ENCODE peak calls at places on chromosomes 3 and 15, in nine cellular contexts. X, Z, A, O, M, Q, E, N and P are unnamed samples. For H3K4me1, the result is how much of the 10 kb centered on the place peaks cover.

GRCh38 chr3:133448478-133449122 is 48.7 kb downstream of the BFSP2 start:
- DNase-seq in O (no peak), X (no peak), E (no peak), N (peak), Q (peak), A (no peak), Z (no peak), M (no peak), P (peak)

GRCh38 chr15:59447367-59447766 is 9.4 kb downstream of the FAM81A start:
- DNase-seq in O (no peak), Z (no peak), A (no peak), X (no peak), E (no peak), N (no peak), M (no peak), Q (no peak), P (no peak)

GRCh38 chr15:70636540-70637165 is 126.7 kb downstream of the UACA start:
- DNase-seq in Q (no peak), E (no peak), O (no peak), A (peak), N (no peak), Z (no peak), M (peak), X (no peak), P (no peak)

GRCh38 chr3:23385327-23385726 is 182.2 kb downstream of the UBE2E2 start:
- DNase-seq in X (no peak), Z (no peak), Q (no peak), A (no peak), O (no peak), E (no peak), N (no peak), M (no peak), P (no peak)

GRCh38 chr3:155661042-155661441 is 83.8 kb downstream of the PLCH1 start:
- DNase-seq in N (no peak), O (no peak), A (no peak), X (no peak), M (no peak), E (no peak), Q (no peak), Z (no peak), P (no peak)

GRCh38 chr3:156781310-156782230 is 44.6 kb upstream of the LEKR1 start:
- DNase-seq in A (peak), Q (no peak), O (no peak), X (peak), M (no peak), N (no peak), Z (no peak), E (no peak), P (no peak)

GRCh38 chr3:59606638-59607262 is 556.9 kb upstream of the CFAP20DC start:
- DNase-seq in N (no peak), Q (no peak), O (no peak), Z (no peak), X (no peak), A (no peak), M (no peak), E (no peak), P (no peak)

GRCh38 chr15:92663250-92663951 is 7.8 kb upstream of the FAM174B start:
- DNase-seq in Z (no peak), E (no peak), M (no peak), Q (no peak), X (no peak), N (no peak), A (no peak), O (no peak), P (no peak)

GRCh38 chr3:109702252-109702651 is 364.9 kb upstream of the DPPA4 start:
- DNase-seq in E (no peak), N (no peak), Q (peak), O (no peak), A (peak), M (no peak), X (no peak), Z (no peak), P (no peak)

GRCh38 chr15:25181290-25182097 is 226.7 kb downstream of the SNRPN start:
- DNase-seq in O (peak), M (no peak), Z (no peak), A (no peak), X (no peak), N (no peak), E (no peak), Q (no peak), P (no peak)

GRCh38 chr15:77569647-77570186 is 63.0 kb downstream of the LINGO1 start:
- DNase-seq in Q (no peak), Z (no peak), M (no peak), E (no peak), N (no peak), O (no peak), X (no peak), A (no peak), P (no peak)

GRCh38 chr15:45205192-45205591 is 17.4 kb upstream of the SHF start:
- DNase-seq in O (no peak), M (peak), E (peak), Q (peak), X (peak), N (no peak), A (peak), Z (peak), P (peak)

GRCh38 chr3:119099785-119100184 is 46.2 kb upstream of the TEX55 start:
- DNase-seq in A (no peak), E (no peak), M (no peak), Q (no peak), O (no peak), N (no peak), X (no peak), Z (no peak), P (no peak)

GRCh38 chr3:59245879-59246501 is 196.2 kb upstream of the CFAP20DC start:
- DNase-seq in Z (no peak), M (no peak), A (peak), Q (no peak), O (peak), N (no peak), X (no peak), E (no peak), P (no peak)

GRCh38 chr15:69604050-69604378 is 151.4 kb downstream of the RPLP1 start:
- DNase-seq in Z (no peak), N (no peak), M (peak), O (no peak), Q (no peak), X (no peak), A (peak), E (no peak), P (no peak)

GRCh38 chr3:134373942-134374790 is at the start of gene AMOTL2:
- DNase-seq in E (peak), Q (peak), Z (no peak), A (peak), N (no peak), M (peak), X (peak), O (peak), P (no peak)

GRCh38 chr3:24294150-24294549 is 200.5 kb downstream of the THRB start:
- DNase-seq in M (no peak), A (no peak), E (no peak), O (no peak), X (no peak), N (no peak), Q (no peak), Z (no peak), P (no peak)

GRCh38 chr3:62876064-62876463 is 848 bp upstream of the CADPS start:
- DNase-seq in X (no peak), Z (no peak), E (peak), N (no peak), Q (peak), A (peak), M (peak), O (no peak), P (no peak)

GRCh38 chr15:98113357-98113756 is 152.9 kb downstream of the ARRDC4 start:
- DNase-seq in O (no peak), N (no peak), X (no peak), M (no peak), Z (no peak), Q (no peak), A (no peak), E (no peak), P (no peak)

GRCh38 chr3:108780235-108780634 is 23.0 kb upstream of the RETNLB start:
- DNase-seq in E (no peak), M (peak), Z (peak), X (no peak), A (no peak), N (peak), Q (peak), O (no peak), P (no peak)

GRCh38 chr3:111577798-111578685 is 17.1 kb downstream of the ZBED2 start:
- DNase-seq in A (peak), E (no peak), Q (peak), Z (no peak), M (peak), X (peak), O (no peak), N (no peak), P (peak)

GRCh38 chr15:63042879-63043340 is 363 bp downstream of the TPM1 start:
- DNase-seq in O (no peak), Q (no peak), Z (no peak), M (no peak), E (no peak), X (peak), A (no peak), N (no peak), P (no peak)

GRCh38 chr3:14461748-14462324 is 59.4 kb downstream of the SLC6A6 start:
- DNase-seq in N (peak), A (peak), X (peak), O (no peak), Z (peak), Q (peak), M (peak), E (no peak), P (peak)

GRCh38 chr3:67005974-67006373 is 7.9 kb downstream of the KBTBD8 start:
- DNase-seq in O (no peak), A (no peak), Z (no peak), M (no peak), E (no peak), Q (no peak), N (no peak), X (no peak), P (no peak)

GRCh38 chr3:43794776-43795175 is 104.0 kb downstream of the ABHD5 start:
- DNase-seq in N (no peak), M (no peak), Q (no peak), A (peak), Z (no peak), O (no peak), X (no peak), E (no peak), P (no peak)

GRCh38 chr3:193744048-193744821 is 151.2 kb downstream of the OPA1 start:
- DNase-seq in N (no peak), Q (no peak), A (no peak), M (peak), X (peak), E (no peak), Z (no peak), O (no peak), P (no peak)

GRCh38 chr3:57127849-57128566 is 37.1 kb downstream of the IL17RD start:
- DNase-seq in O (peak), X (no peak), E (no peak), N (no peak), M (no peak), A (no peak), Z (no peak), Q (no peak), P (no peak)

GRCh38 chr3:57331078-57331477 is 38.6 kb upstream of the ASB14 start:
- DNase-seq in X (no peak), N (no peak), Q (no peak), A (no peak), E (no peak), O (no peak), Z (no peak), M (peak), P (peak)

GRCh38 chr15:84616235-84616634 is 15.4 kb downstream of the ZSCAN2 start:
- DNase-seq in N (no peak), M (no peak), Z (no peak), A (no peak), E (no peak), X (no peak), Q (no peak), O (no peak), P (no peak)

GRCh38 chr3:9399746-9400145 is 2.3 kb downstream of the SETD5 start:
- DNase-seq in E (peak), A (peak), X (no peak), O (peak), M (peak), N (peak), Q (peak), Z (no peak), P (peak)

GRCh38 chr15:98025237-98025636 is 64.7 kb downstream of the ARRDC4 start:
- DNase-seq in X (no peak), E (no peak), O (no peak), Q (no peak), M (peak), N (no peak), A (peak), Z (no peak), P (no peak)

GRCh38 chr3:29324180-29324651 is 43.3 kb downstream of the RBMS3 start:
- DNase-seq in O (peak), Q (peak), E (no peak), X (peak), N (no peak), A (peak), M (no peak), Z (no peak), P (no peak)

GRCh38 chr15:61880079-61880478 is 180.2 kb downstream of the VPS13C start:
- DNase-seq in E (no peak), X (no peak), N (no peak), M (no peak), A (no peak), Z (no peak), Q (no peak), O (no peak), P (no peak)

GRCh38 chr3:143559291-143559690 is 289.0 kb downstream of the SLC9A9 start:
- DNase-seq in A (no peak), Q (no peak), X (no peak), M (no peak), O (no peak), Z (no peak), N (no peak), E (no peak), P (no peak)

GRCh38 chr15:78715930-78716329 is 74.9 kb upstream of the CHRNB4 start:
- DNase-seq in M (no peak), N (no peak), X (no peak), A (peak), Z (no peak), O (no peak), Q (no peak), E (no peak), P (no peak)

GRCh38 chr3:140816372-140816771 is 125.3 kb upstream of the SLC25A36 start:
- DNase-seq in E (no peak), A (no peak), M (no peak), O (no peak), N (no peak), Z (no peak), X (no peak), Q (no peak), P (peak)

GRCh38 chr3:21697707-21698106 is 53.3 kb downstream of the ZNF385D start:
- DNase-seq in M (no peak), Z (no peak), E (no peak), O (no peak), A (peak), X (no peak), N (no peak), Q (no peak), P (no peak)

GRCh38 chr3:16174976-16175901 is 759 bp downstream of the GALNT15 start:
- DNase-seq in N (no peak), A (no peak), X (no peak), Q (no peak), E (no peak), O (no peak), Z (no peak), M (peak), P (no peak)
- H3K27ac ChIP-seq in N (peak), A (no peak), X (peak), Q (no peak), E (no peak), O (peak), Z (no peak), M (no peak), P (no peak)

GRCh38 chr3:172512363-172512762 is 10.9 kb downstream of the TNFSF10 start:
- DNase-seq in E (no peak), A (no peak), O (no peak), M (no peak), X (no peak), Q (peak), Z (peak), N (peak), P (no peak)
- H3K4me1 ChIP-seq in E (under half), A (under half), O (under half), M (under half), X (under half), Q (under half), Z (half or more), N (under half), P (under half)

GRCh38 chr3:153247331-153248311 is 85.6 kb downstream of the RAP2B start:
- DNase-seq in X (no peak), M (no peak), Q (no peak), E (no peak), O (no peak), Z (no peak), A (no peak), N (no peak), P (no peak)
- H3K27ac ChIP-seq in X (no peak), M (no peak), Q (no peak), E (no peak), O (no peak), Z (no peak), A (no peak), N (no peak), P (no peak)

DNA sequence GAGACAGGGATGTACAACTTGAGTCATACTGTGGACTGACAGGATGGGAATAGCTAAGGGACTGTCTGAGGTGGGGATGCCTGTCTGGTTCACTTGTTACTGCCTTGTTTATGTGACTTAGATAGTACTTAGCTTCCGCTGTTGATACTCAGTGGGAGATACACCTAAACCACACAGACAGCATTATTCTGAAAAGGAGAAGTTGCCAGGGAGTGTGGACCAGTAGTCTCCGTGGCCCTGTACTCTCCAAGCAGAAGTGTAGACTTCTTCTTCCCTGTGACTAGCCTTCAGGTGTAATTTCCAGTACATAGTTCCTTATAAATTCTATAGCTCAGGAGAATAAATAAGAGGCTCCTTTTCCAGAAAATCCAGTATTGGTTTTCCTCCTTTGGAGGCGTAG is 5.1 kb downstream of the HIGD2B start:
- DNase-seq in Q (no peak), Z (no peak), X (no peak), O (no peak), N (no peak), E (no peak), M (no peak), A (no peak), P (no peak)
- H3K4me1 ChIP-seq in Q (under half), Z (under half), X (under half), O (under half), N (under half), E (under half), M (under half), A (under half), P (under half)

GRCh38 chr3:183638092-183638644 is 2.7 kb downstream of the KLHL24 start:
- DNase-seq in O (no peak), M (no peak), X (no peak), N (no peak), E (no peak), Z (no peak), Q (no peak), A (no peak), P (no peak)
- H3K27ac ChIP-seq in O (peak), M (no peak), X (no peak), N (no peak), E (no peak), Z (peak), Q (peak), A (no peak), P (no peak)

DNA sequence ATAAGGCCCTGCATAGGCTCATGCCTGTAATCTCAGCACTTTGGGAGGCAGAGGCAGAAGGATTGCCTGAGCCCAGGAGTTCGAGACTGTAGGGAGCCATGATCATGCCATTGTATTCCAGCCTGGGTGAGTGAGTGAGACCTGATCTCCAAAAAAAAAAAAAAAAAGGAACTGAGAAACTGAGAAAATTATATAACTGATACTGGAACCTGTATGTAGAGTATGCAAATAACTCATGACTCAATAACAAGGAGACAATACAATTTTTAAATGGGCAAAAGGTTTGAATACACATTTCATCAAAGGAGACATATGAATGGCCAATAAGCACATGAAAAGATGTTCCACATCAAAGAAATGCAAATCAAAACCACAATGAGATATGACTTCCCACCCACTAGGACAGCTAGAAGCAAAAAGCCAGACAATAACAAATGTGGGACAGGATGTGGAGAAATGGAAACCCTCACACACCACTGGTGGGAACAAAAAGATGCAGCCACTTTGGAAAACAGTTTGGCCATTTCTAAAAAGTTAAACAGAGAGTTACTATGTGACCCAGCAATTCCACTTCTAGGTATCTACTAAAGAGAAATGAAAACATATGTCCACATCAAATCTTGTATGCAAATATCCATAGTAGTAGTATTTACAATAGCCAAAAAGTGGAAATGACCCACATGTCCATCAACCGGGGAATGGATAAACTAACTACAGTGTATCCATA is 70.7 kb downstream of the IQSEC1 start:
- DNase-seq in X (no peak), Q (peak), Z (no peak), E (no peak), M (no peak), A (no peak), O (no peak), N (no peak), P (no peak)
- H3K4me1 ChIP-seq in X (under half), Q (half or more), Z (half or more), E (under half), M (under half), A (under half), O (under half), N (under half), P (under half)

GRCh38 chr3:39410893-39411292 is 4.4 kb downstream of the RPSA start:
- DNase-seq in A (no peak), N (no peak), E (no peak), O (no peak), Q (no peak), X (no peak), M (no peak), Z (no peak), P (no peak)
- H3K27ac ChIP-seq in A (no peak), N (no peak), E (no peak), O (no peak), Q (no peak), X (no peak), M (peak), Z (peak), P (no peak)

GRCh38 chr3:191356586-191357439 is 26.5 kb upstream of the UTS2B start:
- DNase-seq in Q (no peak), M (peak), Z (no peak), E (no peak), O (no peak), A (peak), X (no peak), N (no peak), P (no peak)
- H3K4me1 ChIP-seq in Q (under half), M (under half), Z (under half), E (under half), O (under half), A (half or more), X (under half), N (under half), P (under half)

GRCh38 chr3:13039286-13039896 is 33.8 kb downstream of the IQSEC1 start:
- DNase-seq in N (no peak), A (no peak), Z (no peak), O (no peak), Q (no peak), E (no peak), X (no peak), M (no peak), P (no peak)

GRCh38 chr3:13042932-13043275 is 30.3 kb downstream of the IQSEC1 start:
- DNase-seq in E (no peak), Z (no peak), N (no peak), Q (no peak), X (no peak), A (no peak), O (no peak), M (peak), P (no peak)

GRCh38 chr3:13042127-13042931 is 30.9 kb downstream of the IQSEC1 start:
- DNase-seq in A (no peak), E (no peak), X (no peak), Q (no peak), O (no peak), N (no peak), Z (no peak), M (no peak), P (no peak)

GRCh38 chr3:13040381-13041074 is 32.7 kb downstream of the IQSEC1 start:
- DNase-seq in N (peak), A (no peak), O (no peak), Z (no peak), E (no peak), M (no peak), X (no peak), Q (peak), P (peak)

DNA sequence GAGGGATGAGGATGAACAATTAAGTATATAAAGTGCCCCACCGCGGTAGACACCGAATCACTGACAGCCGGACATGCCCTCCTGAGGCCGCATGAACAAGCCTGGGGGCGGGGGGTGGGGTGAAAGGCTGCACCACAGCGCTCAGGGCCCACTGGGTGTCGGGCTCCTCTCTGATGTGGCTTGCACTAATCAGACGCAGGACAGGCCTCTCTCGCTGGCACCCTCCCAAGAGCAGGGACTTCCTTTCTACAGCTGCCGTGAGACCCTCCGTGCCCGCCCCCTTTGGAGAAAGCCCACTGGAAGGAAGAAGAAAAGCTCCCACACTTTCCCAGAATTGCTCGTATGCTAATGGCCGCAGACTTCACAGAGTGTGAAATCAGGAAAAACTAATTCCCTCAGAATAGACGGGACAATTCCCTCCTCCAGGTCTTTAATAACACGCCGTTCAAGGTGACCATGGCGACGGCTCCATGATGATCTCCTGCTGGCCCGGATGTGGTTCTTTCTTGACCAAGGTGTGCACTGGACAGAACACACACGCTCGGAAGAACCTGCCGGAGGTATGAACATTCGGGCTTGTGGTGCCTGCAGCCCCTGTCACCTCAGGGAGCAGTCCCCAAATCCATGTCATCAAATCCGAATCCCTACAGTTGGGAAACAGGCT is 32.0 kb downstream of the IQSEC1 start:
- DNase-seq in E (no peak), O (no peak), Q (no peak), X (no peak), Z (no peak), A (no peak), M (no peak), N (no peak), P (no peak)
- H3K27ac ChIP-seq in E (no peak), O (no peak), Q (no peak), X (no peak), Z (no peak), A (no peak), M (no peak), N (no peak), P (no peak)